ENCODE peak calls at places on chromosome 14, in six cellular contexts. Z is IMR-90, K is GM12878, G is K562, S is SK-N-SH, Y is HepG2. T is an unnamed sample.

GRCh38 chr14:103676881-103677675 is 38.2 kb downstream of the XRCC3 start:
- DNase-seq in Z (no peak), K (no peak), G (no peak), S (no peak), Y (no peak), T (no peak)

GRCh38 chr14:75906680-75907280 is 75.0 kb downstream of the TGFB3 start:
- DNase-seq in Z (peak), K (no peak), G (peak), S (peak), Y (peak), T (peak)

GRCh38 chr14:94180655-94181271 is 6.6 kb downstream of the PPP4R4 start:
- DNase-seq in Z (peak), K (peak), G (no peak), S (peak), Y (peak), T (peak)

GRCh38 chr14:78254911-78255431 is 84.8 kb downstream of the NRXN3 start:
- DNase-seq in Z (no peak), K (no peak), G (no peak), S (no peak), Y (no peak), T (peak)

GRCh38 chr14:77039285-77040058 is 11.0 kb upstream of the IRF2BPL start:
- DNase-seq in Z (peak), K (no peak), G (no peak), S (no peak), Y (no peak), T (no peak)

GRCh38 chr14:104114421-104115130 is 23.8 kb upstream of the KIF26A start:
- DNase-seq in Z (no peak), K (no peak), G (no peak), S (peak), Y (no peak), T (no peak)

GRCh38 chr14:105364100-105364708 is 34.1 kb upstream of the TEX22 start:
- DNase-seq in Z (peak), K (no peak), G (peak), S (peak), Y (no peak), T (peak)

GRCh38 chr14:84750763-84751554 is 779.0 kb upstream of the FLRT2 start:
- DNase-seq in Z (peak), K (no peak), G (no peak), S (no peak), Y (no peak), T (no peak)

GRCh38 chr14:95285566-95285965 is 34.1 kb downstream of the CLMN start:
- DNase-seq in Z (no peak), K (no peak), G (no peak), S (no peak), Y (no peak), T (no peak)

GRCh38 chr14:34465069-34465859 is 3.2 kb upstream of the SPTSSA start:
- DNase-seq in Z (peak), K (no peak), G (peak), S (no peak), Y (peak), T (no peak)

GRCh38 chr14:21089271-21089670 is 9.2 kb downstream of the ZNF219 start:
- DNase-seq in Z (no peak), K (no peak), G (no peak), S (peak), Y (no peak), T (no peak)

GRCh38 chr14:77324289-77324688 is 3.5 kb downstream of the GSTZ1 start:
- DNase-seq in Z (no peak), K (no peak), G (no peak), S (no peak), Y (no peak), T (no peak)

GRCh38 chr14:105979446-105979845 is 453.1 kb downstream of the TMEM121 start:
- DNase-seq in Z (no peak), K (no peak), G (no peak), S (no peak), Y (no peak), T (no peak)

GRCh38 chr14:53356361-53357150 is 203.4 kb upstream of the DDHD1 start:
- DNase-seq in Z (peak), K (no peak), G (no peak), S (no peak), Y (no peak), T (no peak)

GRCh38 chr14:63672417-63673180 is 30.9 kb upstream of the WDR89 start:
- DNase-seq in Z (peak), K (peak), G (no peak), S (no peak), Y (no peak), T (no peak)

GRCh38 chr14:50320279-50320678 is 8.2 kb downstream of the DMAC2L start:
- DNase-seq in Z (peak), K (peak), G (no peak), S (no peak), Y (no peak), T (no peak)

GRCh38 chr14:21092147-21093011 is 6.1 kb downstream of the ZNF219 start:
- DNase-seq in Z (peak), K (no peak), G (peak), S (peak), Y (peak), T (peak)

GRCh38 chr14:105532735-105533141 is 6.4 kb downstream of the TMEM121 start:
- DNase-seq in Z (no peak), K (no peak), G (peak), S (peak), Y (peak), T (peak)

GRCh38 chr14:50785506-50786063 is 45.4 kb downstream of the NIN start:
- DNase-seq in Z (no peak), K (no peak), G (no peak), S (no peak), Y (no peak), T (no peak)

GRCh38 chr14:104393898-104394605 is 185.5 kb upstream of the C14orf180 start:
- DNase-seq in Z (no peak), K (no peak), G (no peak), S (peak), Y (no peak), T (no peak)

GRCh38 chr14:105305350-105305749 is 4.5 kb upstream of the BRF1 start:
- DNase-seq in Z (no peak), K (no peak), G (no peak), S (no peak), Y (no peak), T (no peak)

GRCh38 chr14:24837280-24838046 is 203.5 kb upstream of the GZMB start:
- DNase-seq in Z (peak), K (no peak), G (no peak), S (no peak), Y (no peak), T (no peak)

GRCh38 chr14:68685419-68686211 is 107.3 kb downstream of the ZFP36L1 start:
- DNase-seq in Z (peak), K (peak), G (no peak), S (no peak), Y (peak), T (no peak)

GRCh38 chr14:36655963-36656768 is 5.5 kb upstream of the PAX9 start:
- DNase-seq in Z (no peak), K (no peak), G (no peak), S (peak), Y (peak), T (peak)

GRCh38 chr14:70664698-70665447 is 23.2 kb downstream of the TTC9 start:
- DNase-seq in Z (no peak), K (no peak), G (no peak), S (no peak), Y (no peak), T (no peak)

GRCh38 chr14:60925286-60925685 is 55.6 kb downstream of the TRMT5 start:
- DNase-seq in Z (peak), K (no peak), G (no peak), S (no peak), Y (no peak), T (no peak)

GRCh38 chr14:67429651-67430205 is 17.8 kb upstream of the PLEK2 start:
- DNase-seq in Z (no peak), K (no peak), G (no peak), S (no peak), Y (no peak), T (no peak)
- TF ChIP-seq SMC3 in Z (no peak), K (no peak), G (no peak), S (no peak), Y (no peak), T (no peak)

GRCh38 chr14:81313775-81314429 is 86.2 kb downstream of the STON2 start:
- DNase-seq in Z (no peak), K (no peak), G (no peak), S (no peak), Y (no peak), T (no peak)
- TF ChIP-seq SMC3 in Z (no peak), K (no peak), G (no peak), S (no peak), Y (no peak), T (no peak)

GRCh38 chr14:100684961-100685360 is 41.7 kb upstream of the DLK1 start:
- DNase-seq in Z (no peak), K (no peak), G (no peak), S (no peak), Y (no peak), T (no peak)

GRCh38 chr14:100684154-100684553 is 42.5 kb upstream of the DLK1 start:
- DNase-seq in Z (no peak), K (no peak), G (no peak), S (peak), Y (no peak), T (no peak)

GRCh38 chr14:100682749-100683148 is 43.9 kb upstream of the DLK1 start:
- DNase-seq in Z (no peak), K (no peak), G (no peak), S (no peak), Y (no peak), T (no peak)

GRCh38 chr14:100681111-100681510 is 45.6 kb upstream of the DLK1 start:
- DNase-seq in Z (no peak), K (no peak), G (no peak), S (no peak), Y (no peak), T (no peak)

GRCh38 chr14:100683578-100683977 is 43.1 kb upstream of the DLK1 start:
- DNase-seq in Z (no peak), K (no peak), G (no peak), S (no peak), Y (no peak), T (no peak)
- TF ChIP-seq SMC3 in Z (no peak), K (no peak), G (no peak), S (no peak), Y (no peak), T (no peak)

DNA sequence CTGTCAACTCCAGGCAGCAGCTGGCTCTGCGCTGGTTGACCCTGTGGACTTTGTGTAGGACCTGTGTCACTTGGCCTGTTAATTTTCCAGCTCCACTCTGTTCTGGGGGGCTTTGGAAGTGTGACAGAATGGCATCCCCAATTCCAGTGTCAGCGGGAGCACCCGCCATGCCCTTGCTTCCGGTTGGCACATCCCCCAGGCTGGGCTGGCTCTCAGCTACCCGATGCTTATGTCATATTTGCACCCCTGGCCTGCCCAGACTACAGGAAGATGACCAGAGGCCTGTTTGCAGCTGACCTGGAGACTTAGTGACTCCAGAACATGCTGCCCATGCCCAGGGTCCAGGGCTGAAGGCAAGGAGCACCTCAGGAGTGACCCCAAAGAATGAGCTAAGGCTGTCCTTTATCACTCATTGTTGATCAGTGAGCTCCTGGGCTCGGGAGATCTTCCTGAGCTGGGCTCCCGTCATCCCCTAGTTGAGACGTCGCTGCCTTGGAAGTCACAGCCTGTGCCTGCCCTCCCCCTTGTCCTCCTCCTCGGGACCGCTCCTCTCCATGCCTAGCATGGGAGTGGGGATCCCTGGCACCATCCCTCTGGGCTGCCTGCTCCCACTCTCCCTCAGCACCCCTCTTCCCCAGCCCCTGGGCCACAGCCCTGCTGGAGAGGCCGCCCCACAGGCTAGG is 163.4 kb upstream of the RTL1 start:
- DNase-seq in Z (no peak), K (no peak), G (no peak), S (no peak), Y (no peak), T (no peak)
- TF ChIP-seq SMC3 in Z (no peak), K (no peak), G (no peak), S (no peak), Y (no peak), T (no peak)

GRCh38 chr14:64696355-64696844 is 7.8 kb upstream of the PLEKHG3 start:
- DNase-seq in Z (no peak), K (no peak), G (no peak), S (no peak), Y (no peak), T (no peak)

GRCh38 chr14:64693766-64694165 is 10.5 kb upstream of the PLEKHG3 start:
- DNase-seq in Z (no peak), K (no peak), G (no peak), S (no peak), Y (no peak), T (no peak)

GRCh38 chr14:64692189-64692588 is 12.0 kb upstream of the PLEKHG3 start:
- DNase-seq in Z (no peak), K (no peak), G (no peak), S (no peak), Y (no peak), T (no peak)

GRCh38 chr14:64692597-64693350 is 11.4 kb upstream of the PLEKHG3 start:
- DNase-seq in Z (no peak), K (no peak), G (no peak), S (no peak), Y (no peak), T (no peak)

DNA sequence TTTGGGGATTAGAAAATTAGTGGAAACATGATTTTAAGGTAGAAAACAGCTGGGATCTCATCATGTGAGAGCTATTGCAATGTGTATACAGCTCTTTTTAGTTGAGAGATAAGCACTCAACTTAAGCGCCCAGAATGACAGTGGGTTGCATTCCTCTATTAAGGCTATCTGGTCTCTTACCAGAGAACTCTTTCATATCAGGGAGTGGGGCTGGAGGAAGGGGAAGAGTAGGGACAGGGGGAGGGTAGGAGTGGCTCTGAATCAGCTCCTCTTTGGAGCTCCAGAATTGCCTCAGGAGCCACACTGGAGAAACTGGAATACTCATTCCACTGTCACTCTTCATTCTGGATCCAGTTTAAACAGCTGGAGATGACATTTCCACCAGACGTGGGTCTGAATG is 9.2 kb upstream of the PLEKHG3 start:
- DNase-seq in Z (no peak), K (no peak), G (no peak), S (no peak), Y (no peak), T (no peak)
- TF ChIP-seq SMC3 in Z (no peak), K (no peak), G (no peak), S (no peak), Y (no peak), T (no peak)

DNA sequence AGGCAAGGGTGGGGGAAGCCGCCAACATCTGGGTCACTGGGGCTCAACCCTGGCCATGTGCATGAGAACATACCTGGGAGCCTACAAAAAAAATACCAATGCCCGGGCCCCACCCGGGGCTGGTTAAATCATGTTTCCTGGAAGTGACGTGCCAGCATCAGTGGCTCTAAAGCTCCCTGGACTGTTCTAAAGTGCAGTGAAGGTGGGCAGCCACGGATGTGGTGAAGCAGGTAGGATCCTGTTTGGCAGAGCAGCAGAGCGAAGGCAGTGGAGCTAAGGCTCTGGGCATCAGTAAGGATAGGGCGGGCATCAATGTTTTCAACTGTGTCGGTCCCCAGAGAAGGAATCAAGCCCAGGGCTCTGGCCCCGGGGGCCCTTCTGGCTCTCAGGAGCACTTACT is 525 bp upstream of the GPR68 start:
- DNase-seq in Z (no peak), K (no peak), G (no peak), S (no peak), Y (no peak), T (no peak)
- TF ChIP-seq SMC3 in Z (no peak), K (no peak), G (no peak), S (no peak), Y (no peak), T (no peak)

GRCh38 chr14:74049886-74050495 is 30.8 kb downstream of the BBOF1 start:
- DNase-seq in Z (no peak), K (no peak), G (no peak), S (peak), Y (no peak), T (no peak)

GRCh38 chr14:74042296-74042695 is 23.1 kb downstream of the BBOF1 start:
- DNase-seq in Z (no peak), K (no peak), G (no peak), S (no peak), Y (no peak), T (no peak)

DNA sequence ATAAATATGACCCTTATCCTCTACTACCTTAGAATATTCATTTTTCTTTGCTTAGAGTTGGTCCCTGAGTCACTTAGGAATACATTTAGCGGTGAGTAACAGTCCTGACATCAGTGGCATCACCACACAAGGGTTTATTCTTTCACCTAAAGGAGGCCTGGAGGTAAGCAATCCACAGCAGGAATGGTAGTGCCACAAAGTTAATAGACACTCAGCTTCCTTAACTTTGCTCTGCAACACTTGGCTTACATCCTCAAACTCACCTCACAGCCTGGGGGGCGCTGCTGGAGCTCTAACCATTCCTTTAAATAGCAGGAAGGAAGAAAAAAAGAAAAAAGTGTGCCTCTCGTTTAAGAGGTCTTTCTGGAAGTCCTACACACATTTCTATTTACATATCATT is 29.1 kb downstream of the BBOF1 start:
- DNase-seq in Z (peak), K (no peak), G (no peak), S (no peak), Y (no peak), T (peak)
- TF ChIP-seq SMC3 in Z (no peak), K (no peak), G (no peak), S (no peak), Y (no peak), T (no peak)

GRCh38 chr14:32896979-32897723 is 41.5 kb upstream of the NPAS3 start:
- DNase-seq in Z (peak), K (no peak), G (no peak), S (no peak), Y (peak), T (no peak)
- TF ChIP-seq SMC3 in Z (no peak), K (no peak), G (no peak), S (no peak), Y (no peak), T (no peak)

DNA sequence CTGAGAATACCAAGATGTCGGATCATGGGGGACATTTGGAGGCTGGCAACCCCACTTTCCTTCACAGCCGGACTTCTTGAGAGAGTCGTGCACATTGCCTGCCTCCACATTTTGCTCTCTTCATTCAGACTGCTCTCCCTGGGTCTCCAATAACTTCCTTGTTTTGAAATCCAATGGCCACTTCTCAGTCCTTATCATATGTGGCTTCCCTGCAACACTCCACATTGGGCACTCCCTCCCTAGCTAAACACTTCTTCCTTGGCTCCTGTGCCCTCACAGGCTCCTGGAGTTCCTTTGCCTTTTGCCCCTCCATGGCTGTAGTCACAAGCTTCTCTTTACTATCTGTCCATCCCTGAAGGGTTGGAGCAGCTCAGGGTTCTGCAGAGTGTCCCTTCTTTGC is 30.1 kb downstream of the NPC2 start:
- DNase-seq in Z (no peak), K (no peak), G (no peak), S (no peak), Y (no peak), T (no peak)
- TF ChIP-seq SMC3 in Z (no peak), K (no peak), G (no peak), S (no peak), Y (no peak), T (no peak)

GRCh38 chr14:27184371-27184901 is 586.6 kb upstream of the NOVA1 start:
- DNase-seq in Z (no peak), K (no peak), G (no peak), S (no peak), Y (no peak), T (no peak)
- TF ChIP-seq SMC3 in Z (no peak), K (no peak), G (no peak), S (no peak), Y (no peak), T (no peak)